ENCODE peak calls at places on chromosomes 4 and X, in nine cellular contexts. One of them, this sample, is unnamed.

GRCh38 chr4:94880976-94881375 is 123.2 kb downstream of the BMPR1B start:
- DNase-seq in pancreas: no peak
- DNase-seq in caudate nucleus: no peak
- DNase-seq in GM23338: no peak
- DNase-seq in RWPE1: no peak
- DNase-seq in mesendoderm: no peak
- DNase-seq in endodermal cell: no peak
- DNase-seq in Karpas-422: no peak
- DNase-seq in Peyer's patch: no peak
- DNase-seq in this sample: no peak

GRCh38 chrX:41010188-41010846 is 74.9 kb upstream of the USP9X start:
- DNase-seq in pancreas: peak; percentile 67
- DNase-seq in caudate nucleus: peak; percentile 49
- DNase-seq in GM23338: peak; percentile 60
- DNase-seq in RWPE1: peak; percentile 56
- DNase-seq in mesendoderm: peak; percentile 69
- DNase-seq in endodermal cell: peak; percentile 86
- DNase-seq in Karpas-422: no peak
- DNase-seq in Peyer's patch: peak; percentile 46
- DNase-seq in this sample: peak; percentile 85

GRCh38 chr4:76386566-76387305 is 34.2 kb downstream of the CCDC158 start:
- DNase-seq in pancreas: no peak
- DNase-seq in caudate nucleus: no peak
- DNase-seq in GM23338: no peak
- DNase-seq in RWPE1: no peak
- DNase-seq in mesendoderm: no peak
- DNase-seq in endodermal cell: no peak
- DNase-seq in Karpas-422: no peak
- DNase-seq in Peyer's patch: no peak
- DNase-seq in this sample: no peak

GRCh38 chr4:155566241-155566823 is 100.3 kb upstream of the GUCY1A1 start:
- DNase-seq in pancreas: no peak
- DNase-seq in caudate nucleus: no peak
- DNase-seq in GM23338: no peak
- DNase-seq in RWPE1: no peak
- DNase-seq in mesendoderm: no peak
- DNase-seq in endodermal cell: no peak
- DNase-seq in Karpas-422: peak; percentile 91
- DNase-seq in Peyer's patch: no peak
- DNase-seq in this sample: no peak

GRCh38 chr4:80336582-80336981 is 1.1 kb downstream of the CFAP299 start:
- DNase-seq in pancreas: no peak
- DNase-seq in caudate nucleus: no peak
- DNase-seq in GM23338: peak; percentile 75
- DNase-seq in RWPE1: peak; percentile 44
- DNase-seq in mesendoderm: peak; percentile 72
- DNase-seq in endodermal cell: peak; percentile 80
- DNase-seq in Karpas-422: peak; percentile 39
- DNase-seq in Peyer's patch: no peak
- DNase-seq in this sample: no peak

GRCh38 chr4:51895158-51895557 is 52.2 kb downstream of the DCUN1D4 start:
- DNase-seq in pancreas: no peak
- DNase-seq in caudate nucleus: no peak
- DNase-seq in GM23338: no peak
- DNase-seq in RWPE1: no peak
- DNase-seq in mesendoderm: no peak
- DNase-seq in endodermal cell: no peak
- DNase-seq in Karpas-422: no peak
- DNase-seq in Peyer's patch: no peak
- DNase-seq in this sample: no peak

GRCh38 chr4:8238061-8238511 is 31.5 kb upstream of the HTRA3 start:
- DNase-seq in pancreas: no peak
- DNase-seq in caudate nucleus: no peak
- DNase-seq in GM23338: no peak
- DNase-seq in RWPE1: no peak
- DNase-seq in mesendoderm: no peak
- DNase-seq in endodermal cell: peak; percentile 66
- DNase-seq in Karpas-422: no peak
- DNase-seq in Peyer's patch: peak; percentile 78
- DNase-seq in this sample: no peak

GRCh38 chr4:48914311-48914710 is 7.7 kb upstream of the OCIAD2 start:
- DNase-seq in pancreas: no peak
- DNase-seq in caudate nucleus: no peak
- DNase-seq in GM23338: no peak
- DNase-seq in RWPE1: no peak
- DNase-seq in mesendoderm: peak; percentile 62
- DNase-seq in endodermal cell: no peak
- DNase-seq in Karpas-422: peak; percentile 30
- DNase-seq in Peyer's patch: no peak
- DNase-seq in this sample: no peak

GRCh38 chr4:137125011-137125410 is 407.3 kb downstream of the PCDH18 start:
- DNase-seq in pancreas: no peak
- DNase-seq in caudate nucleus: no peak
- DNase-seq in GM23338: no peak
- DNase-seq in RWPE1: no peak
- DNase-seq in mesendoderm: no peak
- DNase-seq in endodermal cell: no peak
- DNase-seq in Karpas-422: no peak
- DNase-seq in Peyer's patch: no peak
- DNase-seq in this sample: no peak

GRCh38 chr4:183424109-183424751 is 20.2 kb upstream of the CDKN2AIP start:
- DNase-seq in pancreas: no peak
- DNase-seq in caudate nucleus: no peak
- DNase-seq in GM23338: no peak
- DNase-seq in RWPE1: no peak
- DNase-seq in mesendoderm: no peak
- DNase-seq in endodermal cell: no peak
- DNase-seq in Karpas-422: no peak
- DNase-seq in Peyer's patch: no peak
- DNase-seq in this sample: peak; percentile 52

GRCh38 chr4:2792711-2793577 is at the start of gene SH3BP2:
- DNase-seq in pancreas: peak; percentile 90
- DNase-seq in caudate nucleus: no peak
- DNase-seq in GM23338: peak; percentile 90
- DNase-seq in RWPE1: peak; percentile 64
- DNase-seq in mesendoderm: peak; percentile 83
- DNase-seq in endodermal cell: peak; percentile 93
- DNase-seq in Karpas-422: peak; percentile 90
- DNase-seq in Peyer's patch: peak; percentile 75
- DNase-seq in this sample: peak; percentile 80

GRCh38 chrX:133607419-133608348 is 192.4 kb upstream of the GPC4 start:
- DNase-seq in pancreas: no peak
- DNase-seq in caudate nucleus: no peak
- DNase-seq in GM23338: peak; percentile 10
- DNase-seq in RWPE1: no peak
- DNase-seq in mesendoderm: no peak
- DNase-seq in endodermal cell: no peak
- DNase-seq in Karpas-422: no peak
- DNase-seq in Peyer's patch: no peak
- DNase-seq in this sample: no peak
- H3K27ac ChIP-seq in pancreas: peak overlapping the region; percentile 54
- H3K27ac ChIP-seq in caudate nucleus: no peak overlapping the region
- H3K27ac ChIP-seq in GM23338: no peak overlapping the region
- H3K27ac ChIP-seq in RWPE1: no peak overlapping the region
- H3K27ac ChIP-seq in mesendoderm: no peak overlapping the region
- H3K27ac ChIP-seq in endodermal cell: no peak overlapping the region
- H3K27ac ChIP-seq in Karpas-422: no peak overlapping the region
- H3K27ac ChIP-seq in Peyer's patch: no peak overlapping the region
- H3K27ac ChIP-seq in this sample: peak overlapping the region; percentile 59

GRCh38 chr4:168811207-168811606 is 198.8 kb downstream of the CBR4 start:
- DNase-seq in pancreas: no peak
- DNase-seq in caudate nucleus: no peak
- DNase-seq in GM23338: no peak
- DNase-seq in RWPE1: peak; percentile 44
- DNase-seq in mesendoderm: no peak
- DNase-seq in endodermal cell: no peak
- DNase-seq in Karpas-422: no peak
- DNase-seq in Peyer's patch: no peak
- DNase-seq in this sample: no peak
- H3K27ac ChIP-seq in pancreas: no peak overlapping the region
- H3K27ac ChIP-seq in caudate nucleus: no peak overlapping the region
- H3K27ac ChIP-seq in GM23338: no peak overlapping the region
- H3K27ac ChIP-seq in RWPE1: no peak overlapping the region
- H3K27ac ChIP-seq in mesendoderm: no peak overlapping the region
- H3K27ac ChIP-seq in endodermal cell: no peak overlapping the region
- H3K27ac ChIP-seq in Karpas-422: no peak overlapping the region
- H3K27ac ChIP-seq in Peyer's patch: peak overlapping the region; percentile 58
- H3K27ac ChIP-seq in this sample: no peak overlapping the region

GRCh38 chr4:143286058-143286457 is 50.6 kb upstream of the GAB1 start:
- DNase-seq in pancreas: no peak
- DNase-seq in caudate nucleus: no peak
- DNase-seq in GM23338: no peak
- DNase-seq in RWPE1: no peak
- DNase-seq in mesendoderm: no peak
- DNase-seq in endodermal cell: no peak
- DNase-seq in Karpas-422: no peak
- DNase-seq in Peyer's patch: no peak
- DNase-seq in this sample: no peak

GRCh38 chr4:143291334-143291733 is 45.3 kb upstream of the GAB1 start:
- DNase-seq in pancreas: no peak
- DNase-seq in caudate nucleus: no peak
- DNase-seq in GM23338: no peak
- DNase-seq in RWPE1: peak; percentile 8
- DNase-seq in mesendoderm: no peak
- DNase-seq in endodermal cell: no peak
- DNase-seq in Karpas-422: no peak
- DNase-seq in Peyer's patch: no peak
- DNase-seq in this sample: no peak

GRCh38 chr4:143289370-143289769 is 47.3 kb upstream of the GAB1 start:
- DNase-seq in pancreas: no peak
- DNase-seq in caudate nucleus: no peak
- DNase-seq in GM23338: no peak
- DNase-seq in RWPE1: no peak
- DNase-seq in mesendoderm: no peak
- DNase-seq in endodermal cell: no peak
- DNase-seq in Karpas-422: no peak
- DNase-seq in Peyer's patch: no peak
- DNase-seq in this sample: no peak

GRCh38 chr4:143286733-143287570 is 49.7 kb upstream of the GAB1 start:
- DNase-seq in pancreas: no peak
- DNase-seq in caudate nucleus: no peak
- DNase-seq in GM23338: no peak
- DNase-seq in RWPE1: peak; percentile 57
- DNase-seq in mesendoderm: no peak
- DNase-seq in endodermal cell: no peak
- DNase-seq in Karpas-422: peak; percentile 30
- DNase-seq in Peyer's patch: no peak
- DNase-seq in this sample: no peak

DNA sequence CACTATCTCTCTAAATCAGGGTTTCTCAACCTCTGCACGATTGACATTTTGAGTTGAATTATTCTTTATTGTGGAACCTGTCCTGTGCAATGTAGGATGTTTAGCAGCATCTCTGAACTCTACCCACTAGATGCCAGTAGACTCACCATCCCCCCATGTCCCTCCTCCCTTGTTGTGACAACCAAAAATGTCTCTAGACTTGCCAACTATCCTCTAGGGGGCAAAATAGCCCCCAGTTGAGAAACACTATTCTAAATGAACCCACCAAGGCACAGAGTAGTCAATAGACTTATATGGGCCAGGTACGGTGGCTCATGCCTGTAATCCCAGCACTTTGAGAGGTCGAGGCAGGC is 49.1 kb upstream of the GAB1 start:
- DNase-seq in pancreas: no peak
- DNase-seq in caudate nucleus: no peak
- DNase-seq in GM23338: peak; percentile 42
- DNase-seq in RWPE1: no peak
- DNase-seq in mesendoderm: peak; percentile 72
- DNase-seq in endodermal cell: peak; percentile 52
- DNase-seq in Karpas-422: no peak
- DNase-seq in Peyer's patch: no peak
- DNase-seq in this sample: no peak
- H3K27ac ChIP-seq in pancreas: no peak overlapping the region
- H3K27ac ChIP-seq in caudate nucleus: no peak overlapping the region
- H3K27ac ChIP-seq in GM23338: no peak overlapping the region
- H3K27ac ChIP-seq in RWPE1: no peak overlapping the region
- H3K27ac ChIP-seq in mesendoderm: no peak overlapping the region
- H3K27ac ChIP-seq in endodermal cell: no peak overlapping the region
- H3K27ac ChIP-seq in Karpas-422: no peak overlapping the region
- H3K27ac ChIP-seq in Peyer's patch: peak overlapping the region; percentile 59
- H3K27ac ChIP-seq in this sample: peak overlapping the region; percentile 81

GRCh38 chr4:20331642-20332041 is 79.9 kb downstream of the SLIT2 start:
- DNase-seq in pancreas: no peak
- DNase-seq in caudate nucleus: no peak
- DNase-seq in GM23338: no peak
- DNase-seq in RWPE1: no peak
- DNase-seq in mesendoderm: no peak
- DNase-seq in endodermal cell: no peak
- DNase-seq in Karpas-422: no peak
- DNase-seq in Peyer's patch: no peak
- DNase-seq in this sample: no peak

GRCh38 chr4:20326977-20327376 is 75.3 kb downstream of the SLIT2 start:
- DNase-seq in pancreas: no peak
- DNase-seq in caudate nucleus: no peak
- DNase-seq in GM23338: no peak
- DNase-seq in RWPE1: no peak
- DNase-seq in mesendoderm: no peak
- DNase-seq in endodermal cell: no peak
- DNase-seq in Karpas-422: no peak
- DNase-seq in Peyer's patch: no peak
- DNase-seq in this sample: no peak

GRCh38 chr4:20327808-20328207 is 76.1 kb downstream of the SLIT2 start:
- DNase-seq in pancreas: no peak
- DNase-seq in caudate nucleus: no peak
- DNase-seq in GM23338: no peak
- DNase-seq in RWPE1: no peak
- DNase-seq in mesendoderm: no peak
- DNase-seq in endodermal cell: no peak
- DNase-seq in Karpas-422: no peak
- DNase-seq in Peyer's patch: no peak
- DNase-seq in this sample: no peak

GRCh38 chr4:20323991-20324390 is 72.3 kb downstream of the SLIT2 start:
- DNase-seq in pancreas: no peak
- DNase-seq in caudate nucleus: no peak
- DNase-seq in GM23338: no peak
- DNase-seq in RWPE1: no peak
- DNase-seq in mesendoderm: peak; percentile 95
- DNase-seq in endodermal cell: no peak
- DNase-seq in Karpas-422: no peak
- DNase-seq in Peyer's patch: no peak
- DNase-seq in this sample: no peak

GRCh38 chr4:20326460-20326859 is 74.8 kb downstream of the SLIT2 start:
- DNase-seq in pancreas: no peak
- DNase-seq in caudate nucleus: no peak
- DNase-seq in GM23338: no peak
- DNase-seq in RWPE1: no peak
- DNase-seq in mesendoderm: no peak
- DNase-seq in endodermal cell: no peak
- DNase-seq in Karpas-422: no peak
- DNase-seq in Peyer's patch: no peak
- DNase-seq in this sample: no peak
- H3K27ac ChIP-seq in pancreas: no peak overlapping the region
- H3K27ac ChIP-seq in caudate nucleus: no peak overlapping the region
- H3K27ac ChIP-seq in GM23338: no peak overlapping the region
- H3K27ac ChIP-seq in RWPE1: no peak overlapping the region
- H3K27ac ChIP-seq in mesendoderm: no peak overlapping the region
- H3K27ac ChIP-seq in endodermal cell: no peak overlapping the region
- H3K27ac ChIP-seq in Karpas-422: no peak overlapping the region
- H3K27ac ChIP-seq in Peyer's patch: no peak overlapping the region
- H3K27ac ChIP-seq in this sample: no peak overlapping the region